ENCODE peak calls at places on chromosomes 3 and 15, in six cellular contexts. X is pancreas; V is activated T-cell treated with anti-CD3 and anti-CD28 coated beads, Interleukin-2, amount 50 U/mL, for 24 hours; S is AG04450; G is HS-5; R is endothelial cell. K is an unnamed sample.

GRCh38 chr3:119809249-119810017 is 27.5 kb downstream of the NR1I2 start:
- DNase-seq in X (no peak), V (no peak), S (no peak), G (no peak), R (no peak), K (no peak)

GRCh38 chr3:38552364-38552763 is 56.2 kb downstream of the EXOG start:
- DNase-seq in X (no peak), V (no peak), S (no peak), G (no peak), R (no peak), K (no peak)

GRCh38 chr15:36782681-36783080 is 203.3 kb downstream of the CDIN1 start:
- DNase-seq in X (no peak), V (no peak), S (no peak), G (no peak), R (no peak), K (no peak)

GRCh38 chr3:32313723-32314473 is 75.4 kb downstream of the CMTM8 start:
- DNase-seq in X (no peak), V (peak; percentile 54), S (no peak), G (peak; percentile 33), R (no peak), K (no peak)

GRCh38 chr3:22608093-22608492 is 595.0 kb upstream of the UBE2E2 start:
- DNase-seq in X (no peak), V (no peak), S (no peak), G (no peak), R (no peak), K (no peak)

GRCh38 chr15:68314563-68314962 is 37.0 kb downstream of the FEM1B start:
- DNase-seq in X (peak; percentile 31), V (peak; percentile 6), S (no peak), G (no peak), R (no peak), K (no peak)

GRCh38 chr3:61563614-61564404 is 2.4 kb downstream of the PTPRG start:
- DNase-seq in X (no peak), V (no peak), S (no peak), G (no peak), R (peak; percentile 28), K (no peak)

GRCh38 chr3:119227064-119227850 is 13.4 kb downstream of the B4GALT4 start:
- DNase-seq in X (no peak), V (no peak), S (no peak), G (no peak), R (no peak), K (peak; percentile 32)

GRCh38 chr3:196120291-196120951 is 38.5 kb upstream of the TFRC start:
- DNase-seq in X (no peak), V (no peak), S (no peak), G (no peak), R (no peak), K (no peak)

GRCh38 chr3:15633766-15634588 is 32.4 kb downstream of the BTD start:
- DNase-seq in X (no peak), V (no peak), S (no peak), G (no peak), R (no peak), K (peak; percentile 82)

GRCh38 chr3:153768559-153769469 is 352.4 kb upstream of the ARHGEF26 start:
- DNase-seq in X (peak; percentile 40), V (peak; percentile 41), S (peak; percentile 20), G (peak; percentile 19), R (peak; percentile 51), K (peak; percentile 54)

GRCh38 chr3:48273594-48274211 is 32.8 kb downstream of the ZNF589 start:
- DNase-seq in X (peak; percentile 73), V (peak; percentile 62), S (peak; percentile 13), G (peak; percentile 18), R (peak; percentile 68), K (peak; percentile 34)

GRCh38 chr3:186930639-186931486 is 537 bp downstream of the ST6GAL1 start:
- DNase-seq in X (peak; percentile 36), V (peak; percentile 77), S (no peak), G (peak; percentile 22), R (peak; percentile 67), K (peak; percentile 21)

GRCh38 chr3:38003371-38003816 is 12.8 kb downstream of the VILL start:
- DNase-seq in X (peak; percentile 69), V (peak; percentile 77), S (no peak), G (no peak), R (peak; percentile 80), K (peak; percentile 32)

GRCh38 chr3:126355777-126356372 is 1.3 kb downstream of the KLF15 start:
- DNase-seq in X (peak; percentile 99), V (peak; percentile 39), S (no peak), G (no peak), R (peak; percentile 71), K (peak; percentile 97)

GRCh38 chr3:126481808-126482502 is 6.3 kb upstream of the ZXDC start:
- DNase-seq in X (no peak), V (no peak), S (no peak), G (no peak), R (no peak), K (peak; percentile 42)

GRCh38 chr15:23565395-23566069 is at the start of gene MKRN3:
- DNase-seq in X (no peak), V (peak; percentile 43), S (peak; percentile 27), G (peak; percentile 56), R (peak; percentile 15), K (no peak)

GRCh38 chr15:71201471-71201870 is 86.2 kb downstream of the THSD4 start:
- DNase-seq in X (no peak), V (no peak), S (no peak), G (no peak), R (no peak), K (no peak)

GRCh38 chr3:66473181-66473580 is 27.6 kb downstream of the LRIG1 start:
- DNase-seq in X (no peak), V (no peak), S (no peak), G (no peak), R (no peak), K (no peak)

GRCh38 chr3:47578691-47579632 is at the start of gene CSPG5:
- DNase-seq in X (peak; percentile 35), V (peak; percentile 63), S (no peak), G (no peak), R (peak; percentile 35), K (no peak)

GRCh38 chr3:15953841-15954240 is 156.1 kb upstream of the ANKRD28 start:
- DNase-seq in X (no peak), V (no peak), S (no peak), G (no peak), R (no peak), K (no peak)

GRCh38 chr15:38253448-38253847 is 812 bp downstream of the SPRED1 start:
- DNase-seq in X (peak; percentile 11), V (no peak), S (no peak), G (no peak), R (no peak), K (peak; percentile 45)

GRCh38 chr3:79018671-79019136 is 749.1 kb downstream of the ROBO1 start:
- DNase-seq in X (peak; percentile 20), V (peak; percentile 33), S (no peak), G (no peak), R (peak; percentile 71), K (peak; percentile 75)

GRCh38 chr15:33980159-33980558 is 11.9 kb downstream of the CHRM5 start:
- DNase-seq in X (no peak), V (no peak), S (no peak), G (no peak), R (no peak), K (no peak)

GRCh38 chr3:151305081-151305777 is 11.4 kb downstream of the GPR87 start:
- DNase-seq in X (peak; percentile 47), V (peak; percentile 63), S (peak; percentile 84), G (peak; percentile 97), R (peak; percentile 31), K (peak; percentile 98)

GRCh38 chr15:77898811-77899730 is 178.4 kb downstream of the TBC1D2B start:
- DNase-seq in X (no peak), V (no peak), S (no peak), G (no peak), R (no peak), K (no peak)

K was measured in fibroblast of gingiva.